ENCODE peak calls at places on chromosomes 7 and 10, in four cellular contexts. Q is PC-9, P is heart left ventricle, E is WTC11. M is an unnamed sample.

GRCh38 chr10:1198453-1199344 is 142.5 kb downstream of the WDR37 start:
- DNase-seq in Q (no peak), E (peak), P (no peak), M (no peak)

GRCh38 chr10:24172909-24173308 is 36.0 kb upstream of the KIAA1217 start:
- DNase-seq in E (no peak), P (no peak), Q (no peak), M (no peak)

GRCh38 chr7:129845972-129846327 is 106.8 kb downstream of the UBE2H start:
- DNase-seq in Q (peak), E (no peak), P (no peak), M (peak)

GRCh38 chr7:146216371-146217041 is 99.9 kb downstream of the CNTNAP2 start:
- DNase-seq in Q (no peak), E (no peak), P (no peak), M (no peak)

GRCh38 chr10:110553905-110554304 is 13.6 kb upstream of the SMC3 start:
- DNase-seq in P (no peak), Q (no peak), E (no peak), M (no peak)

GRCh38 chr10:101941871-101942270 is 98.3 kb upstream of the KCNIP2 start:
- DNase-seq in E (no peak), Q (no peak), P (no peak), M (no peak)

GRCh38 chr10:16942361-16943078 is 125.3 kb upstream of the RSU1 start:
- DNase-seq in P (no peak), Q (no peak), E (no peak), M (no peak)

GRCh38 chr7:39198556-39198955 is 220.8 kb downstream of the POU6F2 start:
- DNase-seq in P (no peak), Q (no peak), E (no peak), M (no peak)

GRCh38 chr10:62618576-62619408 is 185.7 kb upstream of the ADO start:
- DNase-seq in Q (no peak), E (no peak), P (peak), M (peak)

GRCh38 chr7:134120405-134120804 is 6.7 kb upstream of the LRGUK start:
- DNase-seq in Q (no peak), P (no peak), E (no peak), M (no peak)

GRCh38 chr10:129968937-129969527 is 5.0 kb upstream of the EBF3 start:
- DNase-seq in Q (no peak), P (peak), E (peak), M (no peak)

GRCh38 chr7:14332155-14332554 is 342.7 kb upstream of the ETV1 start:
- DNase-seq in P (peak), E (no peak), Q (no peak), M (peak)

GRCh38 chr10:133308431-133309110 is at the start of the genes TUBGCP2 and ZNF511:
- DNase-seq in E (peak), P (peak), Q (peak), M (peak)

GRCh38 chr10:59900044-59900727 is 6.2 kb downstream of the CCDC6 start:
- DNase-seq in E (no peak), Q (no peak), P (no peak), M (no peak)

GRCh38 chr7:115135769-115136410 is 214.0 kb downstream of the MDFIC start:
- DNase-seq in Q (peak), P (no peak), E (no peak), M (no peak)

GRCh38 chr10:75043256-75044121 is 68.0 kb upstream of the SAMD8 start:
- DNase-seq in E (peak), Q (no peak), P (no peak), M (no peak)

GRCh38 chr7:130598056-130598455 is 70.5 kb downstream of the COPG2 start:
- DNase-seq in P (no peak), Q (no peak), E (no peak), M (no peak)

GRCh38 chr7:116762951-116763350 is 91.0 kb downstream of the MET start:
- DNase-seq in E (no peak), P (no peak), Q (no peak), M (no peak)

GRCh38 chr7:116766881-116767280 is 94.9 kb downstream of the MET start:
- DNase-seq in P (no peak), E (no peak), Q (no peak), M (no peak)

GRCh38 chr7:116769541-116769940 is 92.8 kb upstream of the CAPZA2 start:
- DNase-seq in P (no peak), Q (no peak), E (no peak), M (no peak)

DNA sequence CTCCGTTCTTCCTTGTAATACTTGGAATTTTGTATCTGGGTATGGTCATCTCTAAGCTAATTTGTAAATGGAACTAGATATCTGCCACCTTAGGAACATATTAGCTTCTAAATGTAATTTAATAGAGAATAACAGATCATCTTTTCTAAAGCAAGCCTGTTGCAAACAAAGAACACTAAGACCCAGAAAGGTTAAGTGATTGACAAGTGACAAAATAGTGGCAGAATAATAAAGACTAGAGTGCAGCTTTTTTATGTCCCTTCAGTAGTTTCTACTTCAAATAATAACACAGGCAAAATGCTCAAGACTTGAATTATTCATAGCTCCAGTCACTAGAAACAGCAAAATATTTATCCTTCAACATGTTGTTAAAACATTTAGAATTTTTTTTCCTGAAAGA is 91.7 kb downstream of the MET start:
- DNase-seq in Q (no peak), E (no peak), P (no peak), M (no peak)
- TF ChIP-seq CTCF in Q (no peak), E (no peak), P (no peak), M (no peak)

GRCh38 chr7:104862719-104863118 is 151.3 kb upstream of the KMT2E start:
- DNase-seq in E (peak), Q (no peak), P (no peak), M (no peak)
- TF ChIP-seq CTCF in E (peak), Q (peak), P (no peak), M (peak)

GRCh38 chr7:92994889-92995288 is 122.9 kb downstream of the SAMD9 start:
- DNase-seq in P (no peak), Q (no peak), E (no peak), M (no peak)

GRCh38 chr7:92987543-92987942 is 130.2 kb downstream of the SAMD9 start:
- DNase-seq in P (no peak), E (no peak), Q (no peak), M (no peak)

GRCh38 chr7:92988941-92989540 is 128.7 kb downstream of the SAMD9 start:
- DNase-seq in E (no peak), Q (no peak), P (no peak), M (no peak)

GRCh38 chr7:92988051-92988450 is 129.7 kb downstream of the SAMD9 start:
- DNase-seq in E (no peak), Q (peak), P (no peak), M (no peak)

GRCh38 chr7:92991190-92991589 is 126.6 kb downstream of the SAMD9 start:
- DNase-seq in E (no peak), Q (no peak), P (no peak), M (no peak)
- TF ChIP-seq CTCF in E (no peak), Q (no peak), P (no peak), M (no peak)

DNA sequence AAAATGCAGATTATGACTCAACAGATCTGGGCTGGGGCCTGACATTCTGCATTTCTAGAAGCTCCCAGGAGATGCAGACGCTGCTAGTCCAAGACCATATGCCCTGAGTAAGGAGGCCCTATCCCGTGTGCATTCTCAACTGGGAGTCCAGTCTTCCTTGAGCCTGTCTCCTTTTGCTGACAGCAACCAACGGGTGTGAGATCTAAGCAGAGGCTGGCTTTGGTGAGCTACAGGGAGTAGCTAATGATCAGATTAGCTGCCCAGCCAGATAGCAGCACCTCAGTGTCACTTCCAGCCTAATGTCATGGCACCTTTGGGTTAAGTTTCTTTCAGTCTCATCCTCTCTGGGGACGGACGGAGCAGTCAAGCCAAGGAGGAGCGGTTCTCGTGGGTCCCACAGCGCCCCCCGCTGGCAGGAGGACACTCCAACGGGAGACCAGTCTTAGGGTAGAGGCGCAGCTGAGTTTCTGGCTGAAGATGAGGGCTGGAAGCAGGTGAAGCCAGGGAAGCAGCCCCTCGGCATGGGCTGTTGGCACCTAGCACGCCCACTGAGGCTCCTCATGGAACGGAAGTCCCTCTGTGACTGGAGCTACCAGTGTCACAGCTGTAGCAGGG is 154.0 kb downstream of the CCDC3 start:
- DNase-seq in Q (no peak), P (no peak), E (peak), M (no peak)
- TF ChIP-seq CTCF in Q (peak), P (no peak), E (peak), M (peak)

DNA sequence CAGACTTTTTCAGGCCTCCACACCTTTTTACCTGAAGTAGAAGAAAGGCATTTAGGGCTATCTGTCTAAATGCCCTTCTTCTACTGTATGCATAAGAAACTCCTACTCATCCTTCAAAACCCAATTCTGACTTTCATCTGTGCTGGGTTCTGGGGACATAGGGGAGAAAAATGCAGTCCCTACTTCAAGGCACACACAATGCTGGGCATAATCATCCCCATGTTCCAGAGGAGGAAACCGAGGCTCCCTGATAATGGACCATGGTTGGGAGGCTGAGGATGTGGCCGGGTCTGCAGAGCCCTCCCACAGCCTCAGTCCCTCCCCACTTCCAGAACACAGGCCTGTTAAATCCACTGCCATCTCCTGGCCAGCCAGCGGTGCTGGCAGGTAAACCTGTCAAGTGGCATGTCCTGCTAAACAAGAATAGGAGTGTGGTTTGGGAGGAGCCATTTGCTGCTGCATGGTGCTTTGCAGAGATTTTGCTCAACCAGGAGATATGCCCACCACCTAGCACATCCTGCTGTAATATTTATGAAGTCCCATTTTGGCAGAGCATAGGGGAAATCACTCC is 32.0 kb downstream of the GRID1 start:
- DNase-seq in Q (peak), E (peak), P (no peak), M (no peak)
- TF ChIP-seq CTCF in Q (no peak), E (no peak), P (no peak), M (no peak)

DNA sequence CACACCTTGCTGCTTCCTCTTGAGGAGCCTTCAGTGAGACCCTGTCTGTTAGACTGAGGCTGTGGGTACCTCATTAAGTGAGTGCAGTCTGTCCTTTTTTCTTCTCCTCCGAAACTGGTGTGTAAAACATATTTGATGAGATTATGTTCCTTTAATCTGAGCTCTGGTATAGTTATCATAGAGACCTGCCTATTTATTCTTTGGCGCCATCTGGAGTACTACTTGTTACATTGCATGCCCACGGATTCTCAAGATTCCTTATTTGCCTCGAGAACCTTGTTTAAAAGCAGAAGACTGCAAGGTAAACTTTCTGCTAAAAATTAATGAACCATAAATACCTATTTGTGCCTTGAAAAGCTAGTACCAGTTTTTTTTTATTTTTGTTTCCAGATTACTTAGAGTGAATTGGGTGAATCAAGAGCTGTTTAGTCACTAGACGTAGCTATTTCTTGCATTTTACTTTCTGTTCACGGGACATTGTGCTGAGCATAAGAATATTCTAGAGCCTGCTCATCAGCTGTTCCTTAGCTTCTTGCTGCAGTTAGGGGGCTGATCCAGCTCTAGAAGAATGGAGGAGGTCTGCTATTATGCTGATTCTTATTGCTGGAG is 16.9 kb upstream of the STMP1 start:
- DNase-seq in P (no peak), Q (no peak), E (no peak), M (no peak)
- TF ChIP-seq CTCF in P (peak), Q (peak), E (peak), M (peak)

DNA sequence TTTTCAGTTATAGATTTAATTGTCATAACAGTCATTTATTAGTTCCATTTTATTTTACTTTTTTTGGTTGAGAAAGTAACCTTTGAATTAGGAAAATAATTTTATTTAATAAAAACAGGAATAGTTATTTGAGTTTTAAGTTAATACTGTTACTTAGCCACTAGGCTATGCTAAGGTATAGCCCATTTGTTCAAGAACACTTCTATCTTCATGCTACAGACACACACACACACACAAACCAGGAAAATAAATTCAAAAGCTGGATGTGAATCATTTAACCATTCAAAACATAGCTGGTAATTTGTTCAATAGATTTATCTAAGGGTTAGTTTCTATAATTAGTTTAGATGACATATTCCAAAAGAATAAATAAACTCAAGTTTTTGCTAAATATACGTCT is 148.4 kb downstream of the RNF133 start:
- DNase-seq in Q (no peak), P (no peak), E (no peak), M (no peak)
- TF ChIP-seq CTCF in Q (peak), P (peak), E (no peak), M (no peak)

GRCh38 chr7:74658171-74659004 is 870 bp downstream of the GTF2I start:
- DNase-seq in Q (peak), P (peak), E (peak), M (peak)

GRCh38 chr7:74655785-74656420 is 1.6 kb upstream of the GTF2I start:
- DNase-seq in E (no peak), P (no peak), Q (no peak), M (no peak)

GRCh38 chr7:74656421-74656910 is 1.1 kb upstream of the GTF2I start:
- DNase-seq in E (peak), Q (peak), P (peak), M (no peak)

GRCh38 chr7:74657692-74658170 is at the start of gene GTF2I:
- DNase-seq in P (no peak), E (peak), Q (no peak), M (no peak)

DNA sequence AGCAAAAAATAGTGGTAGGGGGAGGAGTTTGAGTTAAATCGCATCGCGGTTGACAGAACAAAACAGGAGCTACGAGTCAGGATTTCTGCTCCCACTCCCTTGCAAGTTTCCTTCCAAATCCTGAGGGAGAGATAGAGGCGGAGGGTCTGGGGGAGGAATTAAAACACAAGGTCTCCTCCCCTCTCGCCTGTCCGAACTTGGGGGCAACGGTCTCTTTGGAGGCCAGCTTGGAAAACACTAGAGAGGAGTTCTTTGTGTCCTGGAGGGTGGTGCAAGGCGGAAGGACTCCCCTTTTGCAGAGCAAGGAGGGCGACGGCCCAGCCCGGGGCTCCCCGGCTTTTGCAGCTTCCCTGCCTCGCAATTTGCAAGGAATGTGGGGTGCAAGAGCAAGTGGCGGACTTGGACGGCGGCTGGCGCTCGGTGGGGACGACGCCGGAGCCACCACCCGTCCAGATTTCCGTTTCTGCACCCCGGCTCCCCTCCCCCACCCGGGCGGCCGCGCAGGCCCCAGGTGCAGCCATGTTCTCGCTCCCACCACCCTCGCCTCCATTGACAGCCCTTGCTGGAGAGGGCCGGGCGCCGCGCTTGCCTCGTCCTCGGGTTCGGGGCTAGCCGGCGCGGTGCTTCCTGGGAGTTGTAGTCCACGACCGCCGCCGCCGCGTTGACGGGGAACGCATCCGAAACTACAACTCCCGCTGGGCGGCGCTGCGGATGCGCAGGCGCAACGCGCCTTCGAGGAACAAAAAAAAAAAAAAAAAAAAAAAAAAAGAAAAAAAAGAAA is 417 bp upstream of the GTF2I start:
- DNase-seq in P (peak), E (peak), Q (peak), M (peak)
- TF ChIP-seq CTCF in P (peak), E (no peak), Q (peak), M (no peak)

DNA sequence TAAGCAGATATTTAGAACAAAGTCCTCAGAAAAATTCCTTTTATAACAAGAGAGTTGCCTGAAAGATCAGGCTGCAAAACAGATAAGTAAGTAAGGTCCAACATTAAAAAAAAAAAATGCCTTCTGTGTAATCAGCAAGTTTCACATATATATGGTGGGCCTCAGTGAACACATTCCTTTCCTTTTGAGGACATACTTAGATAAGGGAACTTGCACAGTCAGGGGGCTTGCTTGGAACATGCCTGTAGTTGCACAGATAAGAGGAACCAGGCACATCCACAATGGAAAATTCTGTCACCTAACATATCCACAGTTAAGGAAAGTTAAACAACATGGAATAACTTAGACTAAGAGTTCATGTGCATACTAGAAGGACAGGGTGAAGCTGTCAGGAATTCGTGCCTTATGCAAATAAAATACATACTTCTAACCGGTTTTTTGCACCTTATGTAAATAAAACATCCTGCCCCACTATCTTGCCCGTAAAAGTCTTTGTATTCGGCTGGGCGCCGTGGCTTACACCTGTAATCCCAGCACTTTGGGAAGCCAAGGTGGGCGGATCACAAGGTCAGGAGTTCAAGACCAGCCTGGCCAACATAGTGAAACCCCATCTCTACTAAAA is 257.3 kb downstream of the ZNF33B start:
- DNase-seq in E (no peak), Q (no peak), P (no peak), M (no peak)
- TF ChIP-seq CTCF in E (no peak), Q (no peak), P (no peak), M (no peak)

M was measured in AG09309.